ENCODE peak calls at places on chromosomes 16 and 17, in six cellular contexts. J, M, K, Z, C and O are unnamed samples.

GRCh38 chr16:70529051-70529777 is 5.6 kb downstream of the SF3B3 start:
- DNase-seq in Z (no peak), C (peak), K (peak), J (no peak), M (peak), O (no peak)

GRCh38 chr16:29148867-29149272 is 164.0 kb downstream of the LAT start:
- DNase-seq in K (no peak), J (no peak), C (no peak), Z (peak), M (no peak), O (no peak)

GRCh38 chr16:53509906-53510703 is 7.1 kb upstream of the AKTIP start:
- DNase-seq in J (peak), C (peak), Z (peak), K (peak), M (peak), O (peak)

GRCh38 chr17:30253316-30253715 is 17.8 kb upstream of the SLC6A4 start:
- DNase-seq in Z (no peak), M (no peak), K (no peak), J (no peak), C (no peak), O (no peak)

GRCh38 chr17:18117974-18118632 is 9.5 kb downstream of the MYO15A start:
- DNase-seq in K (no peak), Z (no peak), M (no peak), J (no peak), C (no peak), O (no peak)

GRCh38 chr16:10895053-10895946 is 18.3 kb downstream of the CIITA start:
- DNase-seq in C (peak), J (peak), M (peak), K (no peak), Z (no peak), O (no peak)

GRCh38 chr17:50681260-50682200 is 26.2 kb downstream of the ANKRD40 start:
- DNase-seq in Z (peak), C (peak), J (peak), M (peak), K (peak), O (peak)

GRCh38 chr17:3710951-3711383 is 12.7 kb upstream of the HASPIN start:
- DNase-seq in J (no peak), C (peak), M (peak), Z (peak), K (peak), O (no peak)

GRCh38 chr17:2003525-2003924 is 21.6 kb downstream of the RTN4RL1 start:
- DNase-seq in J (no peak), C (no peak), K (no peak), Z (no peak), M (no peak), O (no peak)

DNA sequence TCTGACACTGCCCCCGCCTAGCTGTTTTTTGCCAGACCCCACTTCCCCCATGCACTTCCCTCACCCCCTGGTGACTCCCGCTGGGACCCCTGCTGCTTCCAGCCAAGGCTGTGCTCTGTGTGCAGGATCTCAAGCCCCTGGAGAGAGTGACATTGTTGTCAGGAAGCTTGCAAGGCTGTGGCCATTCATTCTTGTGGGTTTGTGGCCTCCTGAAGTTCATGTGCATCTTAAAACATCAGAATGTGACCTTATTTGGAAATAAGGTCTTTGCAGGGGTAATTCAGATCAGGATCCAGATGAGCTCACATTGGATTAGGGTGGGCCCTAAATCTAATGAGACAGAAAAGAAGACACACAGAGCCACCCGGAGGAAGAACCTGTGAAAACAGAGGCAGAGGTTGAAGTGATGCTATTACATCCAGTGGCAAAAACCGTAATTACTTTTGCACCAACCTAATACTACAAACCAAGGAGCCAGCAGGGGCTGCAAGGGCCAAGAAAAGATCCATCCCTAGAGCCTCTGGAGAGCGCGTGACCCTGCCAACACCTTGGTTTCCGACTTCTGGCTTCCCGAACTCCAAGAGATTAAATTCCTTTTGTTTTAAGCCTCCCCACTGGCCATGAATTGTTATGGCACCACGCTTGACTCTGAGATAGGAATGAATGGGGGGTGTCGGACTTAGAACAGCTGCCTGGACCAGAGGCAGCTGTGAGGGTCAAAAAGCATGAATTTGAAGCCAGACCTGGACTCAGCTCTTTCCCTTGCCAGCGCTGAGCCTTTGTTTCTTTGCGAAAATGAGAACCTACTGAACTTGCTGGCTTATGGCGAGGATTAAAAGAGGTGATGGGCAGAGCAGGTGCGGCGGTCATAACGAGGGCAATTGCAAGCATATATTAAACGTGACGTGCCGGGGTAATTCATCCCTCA is 75.5 kb downstream of the BMERB1 start:
- DNase-seq in J (peak), Z (no peak), K (peak), C (peak), M (peak), O (no peak)
- TF ChIP-seq CTCF in J (no peak), Z (no peak), K (peak), C (no peak), M (no peak), O (no peak)

GRCh38 chr16:85453701-85454100 is 159.4 kb upstream of the GSE1 start:
- DNase-seq in K (no peak), Z (no peak), J (no peak), M (no peak), C (no peak), O (no peak)

GRCh38 chr16:85454171-85454883 is 158.8 kb upstream of the GSE1 start:
- DNase-seq in M (peak), Z (no peak), J (no peak), C (no peak), K (no peak), O (no peak)

GRCh38 chr16:85451646-85452363 is 161.3 kb upstream of the GSE1 start:
- DNase-seq in C (no peak), J (no peak), K (no peak), M (no peak), Z (no peak), O (no peak)

GRCh38 chr16:85453179-85453678 is 159.9 kb upstream of the GSE1 start:
- DNase-seq in M (no peak), C (no peak), Z (no peak), J (no peak), K (no peak), O (no peak)

GRCh38 chr16:85452364-85453178 is 160.6 kb upstream of the GSE1 start:
- DNase-seq in J (no peak), K (no peak), C (no peak), M (no peak), Z (no peak), O (no peak)
- TF ChIP-seq CTCF in J (peak), K (no peak), C (no peak), M (no peak), Z (no peak), O (no peak)

GRCh38 chr17:31538080-31538762 is 146.7 kb downstream of the RAB11FIP4 start:
- DNase-seq in Z (no peak), M (no peak), C (no peak), J (no peak), K (no peak), O (no peak)

GRCh38 chr17:31544186-31544585 is 152.7 kb downstream of the RAB11FIP4 start:
- DNase-seq in K (no peak), M (no peak), J (no peak), C (no peak), Z (no peak), O (no peak)

GRCh38 chr17:31537558-31537957 is 146.1 kb downstream of the RAB11FIP4 start:
- DNase-seq in Z (peak), J (no peak), C (peak), K (no peak), M (peak), O (no peak)

GRCh38 chr17:31540602-31541307 is 149.3 kb downstream of the RAB11FIP4 start:
- DNase-seq in Z (no peak), M (no peak), J (no peak), C (no peak), K (no peak), O (no peak)

GRCh38 chr17:31541559-31541958 is 150.1 kb downstream of the RAB11FIP4 start:
- DNase-seq in Z (peak), J (no peak), C (no peak), M (no peak), K (no peak), O (no peak)
- TF ChIP-seq CTCF in Z (peak), J (no peak), C (no peak), M (peak), K (no peak), O (no peak)

DNA sequence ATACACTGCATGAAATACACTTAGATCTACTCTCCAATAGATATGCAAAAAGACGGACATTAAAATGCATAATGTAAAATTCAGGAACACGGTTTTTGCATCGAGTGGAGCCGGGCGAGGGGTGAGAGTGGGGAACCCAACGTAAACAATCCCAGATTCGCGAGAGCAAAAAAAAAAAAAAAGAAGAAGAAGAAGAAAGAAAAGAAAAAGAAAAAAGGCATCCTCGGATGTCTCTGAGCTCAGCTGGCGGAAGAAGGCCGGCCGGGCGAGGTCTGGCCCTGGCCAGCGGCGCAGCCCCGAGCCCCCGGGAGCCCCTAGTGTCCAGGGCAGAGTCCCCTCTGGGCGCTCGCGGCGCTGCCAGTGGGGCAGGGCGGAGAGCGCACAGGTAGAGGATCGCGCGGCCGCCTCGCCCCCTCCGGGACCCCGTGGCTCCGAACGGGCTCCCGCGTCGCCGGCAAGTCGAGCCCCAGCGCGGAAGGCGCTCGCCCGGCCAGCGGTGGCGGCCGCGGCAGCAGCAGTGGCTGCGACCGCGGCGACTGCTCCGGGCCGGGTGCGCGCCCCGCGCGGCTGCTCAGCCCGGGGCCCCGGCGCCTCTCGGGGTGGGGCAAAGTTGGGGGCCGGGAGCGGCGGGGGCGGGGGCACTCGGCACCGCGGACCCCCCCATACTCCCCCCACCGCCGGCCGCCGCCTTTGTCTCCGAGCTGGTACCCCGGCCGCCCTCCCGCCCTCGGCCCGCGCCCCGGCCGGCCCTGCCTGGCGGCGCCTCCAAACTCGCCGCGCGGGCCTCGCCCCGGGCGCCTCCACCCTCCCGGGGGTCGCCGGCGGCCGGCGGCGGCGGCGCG is 9.7 kb upstream of the ZFHX3 start:
- DNase-seq in K (no peak), Z (no peak), C (peak), J (peak), M (no peak), O (peak)
- TF ChIP-seq CTCF in K (peak), Z (peak), C (no peak), J (peak), M (no peak), O (peak)

DNA sequence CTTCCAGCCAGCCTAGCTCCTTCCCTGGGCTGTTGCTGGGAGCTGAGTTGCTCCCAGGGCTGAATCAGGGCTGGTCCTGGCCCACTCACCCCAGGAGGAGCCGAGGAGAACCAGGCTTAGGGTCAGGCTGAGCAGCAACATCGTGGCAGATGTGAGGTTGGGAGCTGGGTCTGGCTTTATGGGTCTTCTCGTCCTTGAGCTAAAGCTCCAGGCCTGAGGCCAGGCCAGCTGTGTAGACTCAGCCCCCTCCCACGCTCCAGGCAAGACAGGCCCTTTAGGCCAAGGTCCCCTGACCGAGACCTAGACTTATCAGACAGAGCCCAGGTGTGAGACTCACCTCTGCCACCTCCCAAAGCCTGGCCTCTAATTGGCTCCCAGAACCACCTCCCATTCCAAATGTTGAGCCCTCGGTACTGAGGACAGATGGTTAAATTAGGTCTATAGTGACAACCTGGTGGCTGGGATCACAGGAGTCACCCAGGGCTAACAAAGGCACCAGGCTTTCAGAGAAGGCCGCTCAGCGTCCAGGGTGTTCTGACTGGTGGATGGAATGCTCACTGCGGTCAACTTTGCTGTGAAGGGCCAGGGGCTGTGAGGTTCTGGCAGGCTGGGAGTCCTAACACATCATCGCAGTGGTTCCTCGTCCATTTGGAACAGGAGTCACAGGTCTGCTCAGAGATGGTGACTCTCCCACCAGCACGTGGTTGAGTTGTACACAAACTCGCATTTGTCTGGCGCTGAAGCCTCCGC is at the start of gene CTRL:
- DNase-seq in J (no peak), K (no peak), M (no peak), Z (peak), C (no peak), O (no peak)
- TF ChIP-seq CTCF in J (no peak), K (peak), M (peak), Z (peak), C (peak), O (no peak)

GRCh38 chr16:78458588-78458987 is 359.1 kb downstream of the WWOX start:
- DNase-seq in K (no peak), Z (no peak), M (no peak), C (no peak), J (no peak), O (no peak)
- TF ChIP-seq CTCF in K (no peak), Z (no peak), M (no peak), C (no peak), J (peak), O (no peak)

GRCh38 chr16:87627542-87628245 is 25.4 kb downstream of the JPH3 start:
- DNase-seq in Z (no peak), J (no peak), C (no peak), M (no peak), K (no peak), O (no peak)
- TF ChIP-seq CTCF in Z (no peak), J (no peak), C (no peak), M (no peak), K (no peak), O (no peak)

GRCh38 chr16:1965610-1966009 is 984 bp upstream of the RPS2 start:
- DNase-seq in M (no peak), K (no peak), J (no peak), C (no peak), Z (no peak), O (peak)

GRCh38 chr16:1964506-1965471 is at the start of gene RPS2:
- DNase-seq in J (peak), M (peak), Z (peak), K (peak), C (peak), O (peak)

GRCh38 chr16:1961651-1962067 is 2.3 kb downstream of the NDUFB10 start:
- DNase-seq in Z (no peak), C (no peak), J (no peak), M (no peak), K (no peak), O (no peak)

GRCh38 chr16:1966460-1966859 is at the start of gene RNF151:
- DNase-seq in K (no peak), Z (no peak), J (no peak), M (no peak), C (no peak), O (no peak)

DNA sequence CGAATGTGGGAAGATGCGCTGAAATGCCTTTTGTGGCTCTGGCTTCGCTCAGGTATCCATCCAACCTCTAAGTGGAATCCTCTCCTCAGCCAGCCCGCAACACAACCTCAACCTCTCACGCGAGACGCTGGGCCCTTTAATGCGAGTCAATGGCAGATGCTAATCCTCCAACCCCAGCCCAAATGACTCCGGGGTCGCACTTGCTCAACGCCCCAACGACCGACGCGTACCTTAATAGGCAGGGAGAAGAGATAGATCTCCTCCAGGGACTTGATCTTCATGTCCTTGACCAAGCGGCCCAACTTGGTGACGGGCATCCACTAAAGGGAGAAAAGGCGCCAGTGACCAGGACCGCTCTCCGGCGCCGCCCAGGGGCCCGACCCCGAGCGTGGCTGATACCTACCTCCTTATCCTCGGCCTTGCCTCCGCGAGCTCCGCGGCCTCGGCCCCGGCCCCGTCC is 550 bp downstream of the RPS2 start:
- DNase-seq in J (peak), K (no peak), C (peak), M (peak), Z (no peak), O (no peak)
- TF ChIP-seq CTCF in J (peak), K (no peak), C (no peak), M (no peak), Z (peak), O (peak)

GRCh38 chr16:3687792-3688191 is 29.5 kb downstream of the TRAP1 start:
- DNase-seq in M (no peak), J (no peak), Z (no peak), K (no peak), C (no peak), O (no peak)

GRCh38 chr16:3689731-3690130 is 27.6 kb downstream of the TRAP1 start:
- DNase-seq in C (no peak), Z (no peak), M (no peak), K (no peak), J (no peak), O (no peak)

GRCh38 chr16:3690470-3690918 is 26.8 kb downstream of the TRAP1 start:
- DNase-seq in K (peak), Z (peak), J (peak), M (peak), C (peak), O (peak)

GRCh38 chr16:3691778-3692177 is 25.5 kb downstream of the TRAP1 start:
- DNase-seq in C (no peak), M (peak), Z (no peak), K (no peak), J (no peak), O (no peak)

DNA sequence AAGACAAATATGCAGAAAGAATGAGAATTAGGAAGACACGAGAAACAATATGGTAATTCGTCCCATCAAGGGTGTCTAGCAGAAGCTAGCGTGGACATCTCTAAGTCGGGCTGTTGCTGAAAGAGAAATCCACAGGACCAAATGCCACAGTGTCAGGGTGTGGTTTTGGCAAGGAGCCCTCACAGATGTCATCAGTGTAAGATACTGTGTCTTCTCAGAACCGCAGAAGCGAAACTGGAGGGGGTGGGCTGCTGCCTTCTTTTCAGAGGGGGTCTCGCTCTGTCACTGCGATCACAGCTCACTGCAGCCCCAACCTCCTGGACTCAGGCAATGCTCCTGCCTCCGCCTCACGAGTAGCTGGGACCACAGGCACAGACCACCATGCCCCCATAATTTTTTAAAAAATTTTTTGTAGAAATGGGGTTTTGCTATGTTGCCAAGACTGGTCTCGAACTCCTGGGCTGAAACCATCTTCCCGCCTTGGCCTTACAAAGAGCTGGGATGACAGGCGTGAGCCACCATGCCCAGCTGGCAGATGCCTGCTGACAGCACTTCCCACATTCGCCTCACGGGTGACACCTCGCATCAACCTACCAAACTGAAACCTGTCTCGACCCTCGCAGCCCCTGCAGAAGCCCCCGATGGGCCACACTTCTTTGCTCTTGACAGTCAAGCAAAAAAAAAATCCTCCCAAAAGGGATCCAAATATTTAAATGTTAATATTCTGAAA is 26.2 kb downstream of the TRAP1 start:
- DNase-seq in K (no peak), C (no peak), Z (no peak), J (no peak), M (no peak), O (no peak)
- TF ChIP-seq CTCF in K (no peak), C (no peak), Z (peak), J (no peak), M (no peak), O (no peak)